ENCODE peak calls at places on chromosomes 4 and X, in four cellular contexts. L, S, N and M are unnamed samples.

GRCh38 chrX:129590596-129590995 is 50.5 kb downstream of the OCRL start:
- DNase-seq in L (no peak), S (no peak), N (no peak), M (no peak)

GRCh38 chr4:15901996-15902395 is 36.5 kb downstream of the FGFBP1 start:
- DNase-seq in L (no peak), S (no peak), N (no peak), M (no peak)

GRCh38 chrX:42098897-42099296 is 175.5 kb upstream of the CASK start:
- DNase-seq in L (no peak), S (no peak), N (no peak), M (no peak)

GRCh38 chr4:11471613-11472012 is 42.9 kb upstream of the HS3ST1 start:
- DNase-seq in L (no peak), S (peak; percentile 62), N (peak; percentile 76), M (no peak)

GRCh38 chr4:182189107-182189878 is 53.9 kb upstream of the TENM3 start:
- DNase-seq in L (peak; percentile 12), S (peak; percentile 72), N (no peak), M (no peak)

GRCh38 chr4:52103314-52103713 is 52.2 kb downstream of the SPATA18 start:
- DNase-seq in L (no peak), S (no peak), N (peak; percentile 7), M (no peak)

GRCh38 chr4:157895205-157895604 is 277.6 kb downstream of the GASK1B start:
- DNase-seq in L (no peak), S (no peak), N (no peak), M (no peak)

GRCh38 chrX:129235903-129236302 is 287.4 kb downstream of the SMARCA1 start:
- DNase-seq in L (no peak), S (no peak), N (no peak), M (no peak)

GRCh38 chrX:105975382-105975781 is 63.1 kb downstream of the SERPINA7 start:
- DNase-seq in L (no peak), S (no peak), N (no peak), M (no peak)

GRCh38 chrX:70132244-70132643 is 1.0 kb upstream of the IGBP1 start:
- DNase-seq in L (no peak), S (no peak), N (no peak), M (peak; percentile 10)

GRCh38 chrX:70129811-70130210 is 3.4 kb upstream of the IGBP1 start:
- DNase-seq in L (no peak), S (no peak), N (no peak), M (no peak)

GRCh38 chrX:70133303-70134115 is at the start of gene IGBP1:
- DNase-seq in L (peak; percentile 85), S (peak; percentile 93), N (peak; percentile 80), M (peak; percentile 89)

GRCh38 chrX:70134116-70134477 is 850 bp downstream of the IGBP1 start:
- DNase-seq in L (peak; percentile 28), S (no peak), N (no peak), M (peak; percentile 72)

DNA sequence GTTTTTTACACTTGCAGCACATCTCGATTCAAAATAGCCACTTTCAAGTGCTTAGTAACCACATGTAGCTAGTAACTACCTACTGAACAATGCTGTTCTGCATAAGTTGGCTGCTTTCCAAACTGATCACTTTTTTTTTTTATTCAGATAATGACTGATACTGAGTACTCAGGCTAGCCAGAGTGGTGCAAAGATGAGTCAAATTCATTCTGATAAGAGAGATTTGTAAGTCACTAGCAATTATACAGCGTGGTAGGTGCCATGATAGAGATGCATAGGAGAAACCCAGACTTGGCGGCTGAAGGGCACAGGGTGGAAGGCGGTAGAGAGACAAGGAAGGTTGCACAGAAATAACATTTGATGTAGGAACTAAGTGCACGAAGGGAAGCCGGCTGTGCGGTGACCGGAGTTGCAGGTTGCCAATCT is 357 bp upstream of the IGBP1 start:
- DNase-seq in L (no peak), S (no peak), N (no peak), M (no peak)
- TF ChIP-seq POLR2A in L (no peak), S (no peak), N (no peak), M (no peak)

GRCh38 chrX:104105330-104105729 is 7.0 kb upstream of the ZCCHC18 start:
- DNase-seq in L (no peak), S (no peak), N (no peak), M (no peak)

GRCh38 chrX:104104676-104105075 is 7.6 kb upstream of the ZCCHC18 start:
- DNase-seq in L (no peak), S (no peak), N (no peak), M (no peak)

GRCh38 chrX:104108955-104109354 is 3.4 kb upstream of the ZCCHC18 start:
- DNase-seq in L (no peak), S (no peak), N (no peak), M (no peak)

GRCh38 chrX:104105863-104106262 is 6.5 kb upstream of the ZCCHC18 start:
- DNase-seq in L (no peak), S (no peak), N (no peak), M (no peak)
- TF ChIP-seq POLR2A in L (no peak), S (no peak), N (no peak), M (no peak)

GRCh38 chrX:63809158-63809557 is 24.1 kb upstream of the ARHGEF9 start:
- DNase-seq in L (no peak), S (peak; percentile 58), N (no peak), M (no peak)

GRCh38 chrX:63810746-63811145 is 25.7 kb upstream of the ARHGEF9 start:
- DNase-seq in L (no peak), S (no peak), N (no peak), M (no peak)

DNA sequence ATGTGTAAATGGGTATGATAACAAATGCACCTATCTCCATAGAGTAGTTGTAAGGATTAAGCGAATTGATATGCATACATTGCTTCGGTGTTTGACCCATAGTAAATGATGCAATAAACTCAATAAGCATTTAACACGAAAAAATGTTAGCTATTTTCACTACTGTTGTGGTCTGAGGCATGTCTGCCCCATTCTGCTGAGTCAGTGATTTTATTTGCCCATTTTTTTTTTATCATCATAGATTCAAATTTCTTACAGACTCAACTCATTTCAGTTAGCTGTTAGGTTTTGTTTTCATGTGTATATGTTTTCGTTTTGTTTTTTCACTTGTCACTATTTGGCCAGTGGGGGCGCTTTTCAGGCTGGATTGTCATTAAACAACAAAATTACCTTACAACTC is 27.8 kb upstream of the ARHGEF9 start:
- DNase-seq in L (no peak), S (no peak), N (no peak), M (no peak)
- TF ChIP-seq POLR2A in L (no peak), S (no peak), N (no peak), M (no peak)

DNA sequence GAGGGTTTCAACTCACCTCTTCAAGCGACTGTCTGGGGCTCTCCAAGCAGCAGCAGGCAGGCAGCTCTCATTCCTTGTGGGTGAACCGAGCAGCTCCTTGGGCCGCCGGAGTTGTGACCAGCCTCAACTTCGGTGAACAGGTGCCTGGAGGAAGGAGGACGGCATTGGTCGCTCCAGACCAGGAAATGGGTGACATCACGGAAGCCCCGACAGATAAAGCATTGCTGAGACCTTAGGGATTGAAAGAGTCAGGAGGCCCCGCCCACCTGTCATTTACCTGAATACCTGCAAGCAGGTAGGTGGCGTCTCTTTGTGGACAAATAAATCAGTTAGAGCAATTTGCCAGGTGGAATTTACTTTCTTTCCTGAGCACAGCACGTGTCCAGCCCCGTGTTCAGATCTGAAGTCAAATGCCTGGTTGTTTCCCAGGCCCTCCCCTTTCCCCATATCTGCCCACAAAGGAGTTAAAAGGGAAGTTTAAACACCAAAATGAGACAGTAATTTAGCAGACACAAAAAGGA is at the start of gene LNX1:
- DNase-seq in L (peak; percentile 27), S (no peak), N (no peak), M (no peak)
- TF ChIP-seq POLR2A in L (peak; percentile 44), S (no peak), N (no peak), M (no peak)

DNA sequence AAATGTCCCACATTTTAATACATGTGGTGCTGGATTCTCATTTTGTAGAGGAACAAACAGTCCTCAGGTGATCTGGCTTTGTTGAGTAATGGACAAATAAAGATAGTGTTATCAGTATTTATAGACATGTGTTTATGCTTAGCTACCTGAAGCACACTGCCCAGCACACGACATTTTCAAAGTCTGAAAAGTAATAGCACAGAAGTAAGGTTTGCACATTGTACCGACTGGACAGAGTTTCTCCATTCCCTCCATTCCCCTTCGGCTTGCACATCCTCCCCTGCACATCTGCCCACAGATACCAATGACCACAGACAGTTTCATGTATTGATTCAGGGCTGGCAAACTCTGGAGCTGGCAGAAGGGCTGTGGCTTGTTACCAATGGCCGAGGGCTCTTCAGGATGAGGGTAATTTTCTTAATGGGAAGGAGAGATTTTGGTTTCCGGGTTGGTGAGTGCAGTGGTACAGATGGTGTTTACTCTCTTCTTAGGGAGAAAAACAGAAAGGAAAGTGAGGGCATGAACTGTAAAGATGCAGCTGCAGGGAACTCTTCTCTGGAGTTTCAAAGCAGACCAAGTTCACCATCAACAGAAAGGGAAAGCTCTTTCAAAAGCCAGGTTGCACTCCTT is 2.3 kb downstream of the GRPR start:
- DNase-seq in L (no peak), S (no peak), N (no peak), M (no peak)
- TF ChIP-seq POLR2A in L (no peak), S (no peak), N (no peak), M (no peak)